ENCODE peak calls at places on chromosomes 4 and X, in five cellular contexts. I is right lobe of liver, A is NCI-H1092, Q is CD14-positive monocyte, E is WTC11. X is an unnamed sample.

GRCh38 chr4:182768821-182769220 is 148.4 kb downstream of the DCTD start:
- DNase-seq in Q (no peak), A (no peak), E (no peak), I (no peak), X (no peak)

GRCh38 chr4:108774809-108775530 is 12.1 kb upstream of the ETNPPL start:
- DNase-seq in A (no peak), I (peak; percentile 78), E (no peak), Q (no peak), X (no peak)

GRCh38 chrX:108167211-108167872 is 75.8 kb downstream of the ATG4A start:
- DNase-seq in Q (no peak), I (no peak), A (no peak), E (no peak), X (no peak)

GRCh38 chr4:165461176-165461835 is 82.5 kb downstream of the CPE start:
- DNase-seq in E (no peak), Q (no peak), A (no peak), I (no peak), X (no peak)

GRCh38 chrX:52271212-52271611 is 86.5 kb downstream of the MAGED4 start:
- DNase-seq in Q (no peak), I (no peak), A (no peak), E (peak; percentile 39), X (no peak)

GRCh38 chrX:100895365-100896075 is 21.4 kb upstream of the NOX1 start:
- DNase-seq in A (peak; percentile 2), E (peak; percentile 35), I (no peak), Q (no peak), X (peak; percentile 46)

GRCh38 chr4:36823199-36823967 is 421.2 kb upstream of the NWD2 start:
- DNase-seq in I (no peak), Q (no peak), A (no peak), E (no peak), X (peak; percentile 24)

GRCh38 chrX:54063361-54063760 is 19.1 kb upstream of the PHF8 start:
- DNase-seq in I (no peak), E (no peak), A (no peak), Q (no peak), X (no peak)

GRCh38 chr4:45795165-45795564 is 328.7 kb downstream of the GABRG1 start:
- DNase-seq in I (no peak), Q (no peak), E (no peak), A (no peak), X (no peak)

GRCh38 chrX:20026278-20026677 is 35.4 kb upstream of the BCLAF3 start:
- DNase-seq in Q (no peak), E (no peak), I (no peak), A (no peak), X (no peak)

GRCh38 chr4:33715996-33716395 is 2528.3 kb downstream of the ARAP2 start:
- DNase-seq in E (no peak), I (no peak), Q (no peak), A (no peak), X (no peak)

GRCh38 chr4:41141910-41142309 is 72.4 kb downstream of the APBB2 start:
- DNase-seq in Q (no peak), E (no peak), A (no peak), I (no peak), X (no peak)

GRCh38 chr4:7191546-7192251 is 639 bp upstream of the SORCS2 start:
- DNase-seq in E (no peak), I (no peak), Q (no peak), A (no peak), X (no peak)

GRCh38 chr4:33088713-33089112 is 2368.5 kb downstream of the PCDH7 start:
- DNase-seq in E (no peak), I (no peak), Q (no peak), A (no peak), X (no peak)

GRCh38 chr4:40316333-40316781 is 18.8 kb upstream of the CHRNA9 start:
- DNase-seq in Q (peak; percentile 68), E (no peak), A (no peak), I (no peak), X (no peak)

GRCh38 chr4:126338572-126338971 is 1023.8 kb downstream of the FAT4 start:
- DNase-seq in I (no peak), Q (no peak), E (no peak), A (no peak), X (no peak)

GRCh38 chrX:150062292-150063137 is 124.2 kb upstream of the EOLA2 start:
- DNase-seq in A (peak; percentile 35), Q (no peak), E (no peak), I (no peak), X (peak; percentile 0)

GRCh38 chr4:1802151-1802715 is 9.1 kb downstream of the FGFR3 start:
- DNase-seq in Q (no peak), A (no peak), E (no peak), I (no peak), X (no peak)

GRCh38 chrX:53445977-53446376 is 11.8 kb upstream of the HSD17B10 start:
- DNase-seq in I (peak; percentile 41), E (peak; percentile 51), Q (no peak), A (peak; percentile 41), X (peak; percentile 29)

GRCh38 chrX:21745756-21746155 is 12.2 kb downstream of the SMPX start:
- DNase-seq in E (peak; percentile 25), A (no peak), I (peak; percentile 28), Q (no peak), X (no peak)

GRCh38 chrX:22575161-22575845 is 302.6 kb downstream of the CBLL2 start:
- DNase-seq in I (no peak), Q (no peak), A (no peak), E (no peak), X (no peak)

GRCh38 chr4:1171306-1172227 is 816 bp downstream of the SPON2 start:
- DNase-seq in E (peak; percentile 66), Q (peak; percentile 46), A (no peak), I (no peak), X (peak; percentile 4)

GRCh38 chr4:42843694-42844093 is 48.8 kb upstream of the GRXCR1 start:
- DNase-seq in I (no peak), A (no peak), Q (no peak), E (no peak), X (no peak)

GRCh38 chrX:108341947-108342346 is 96.3 kb downstream of the COL4A6 start:
- DNase-seq in E (no peak), I (no peak), A (no peak), Q (no peak), X (no peak)

GRCh38 chr4:6942238-6942800 is 32.7 kb downstream of the TBC1D14 start:
- DNase-seq in E (no peak), I (no peak), A (no peak), Q (peak; percentile 57), X (no peak)

GRCh38 chr4:95551653-95552052 is 2.9 kb upstream of the UNC5C start:
- DNase-seq in A (no peak), Q (no peak), E (no peak), I (no peak), X (no peak)

GRCh38 chr4:102299708-102300107 is 45.6 kb downstream of the SLC39A8 start:
- DNase-seq in E (peak; percentile 53), A (no peak), Q (no peak), I (no peak), X (peak; percentile 5)

GRCh38 chrX:69080912-69081465 is 84.3 kb downstream of the PJA1 start:
- DNase-seq in I (no peak), E (no peak), Q (no peak), A (no peak), X (no peak)

X was measured in NCI-H345.